ENCODE peak calls at places on chromosomes 2 and 18, in four cellular contexts. O, W, M and E are unnamed samples. For H3K4me1, the result is how much of the 10 kb centered on the place peaks cover.

GRCh38 chr2:146652311-146652710 is 1192.5 kb upstream of the ACVR2A start:
- DNase-seq in O (peak), W (no peak), M (no peak), E (peak)

GRCh38 chr18:9323750-9324445 is 10.7 kb upstream of the TWSG1 start:
- DNase-seq in O (peak), W (peak), M (no peak), E (peak)

GRCh38 chr2:5373200-5373599 is 319.0 kb upstream of the SOX11 start:
- DNase-seq in O (peak), W (no peak), M (peak), E (no peak)

GRCh38 chr2:10067881-10068280 is 12.3 kb downstream of the CYS1 start:
- DNase-seq in O (no peak), W (no peak), M (no peak), E (no peak)

GRCh38 chr18:46518438-46518837 is 138.6 kb downstream of the LOXHD1 start:
- DNase-seq in O (no peak), W (no peak), M (peak), E (peak)

GRCh38 chr18:34991561-34991960 is 49.7 kb upstream of the MAPRE2 start:
- DNase-seq in O (no peak), W (no peak), M (no peak), E (peak)

GRCh38 chr2:118851650-118852049 is 4.2 kb upstream of the EN1 start:
- DNase-seq in O (no peak), W (no peak), M (peak), E (no peak)

GRCh38 chr2:65503746-65504145 is 71.3 kb upstream of the SPRED2 start:
- DNase-seq in O (no peak), W (no peak), M (no peak), E (no peak)

GRCh38 chr2:181915096-181915495 is 23.6 kb downstream of the ITPRID2 start:
- DNase-seq in O (no peak), W (no peak), M (no peak), E (no peak)

GRCh38 chr18:985301-985700 is 80.6 kb downstream of the ADCYAP1 start:
- DNase-seq in O (no peak), W (no peak), M (peak), E (no peak)

GRCh38 chr18:52341617-52342381 is 1.8 kb downstream of the DCC start:
- DNase-seq in O (peak), W (no peak), M (peak), E (peak)

GRCh38 chr2:199018826-199019225 is 438.9 kb downstream of the SATB2 start:
- DNase-seq in O (peak), W (no peak), M (no peak), E (no peak)

GRCh38 chr2:17877811-17878221 is 651 bp upstream of the KCNS3 start:
- DNase-seq in O (peak), W (peak), M (peak), E (peak)

GRCh38 chr18:48993586-48993985 is 42.8 kb upstream of the SMAD7 start:
- DNase-seq in O (peak), W (no peak), M (no peak), E (peak)

GRCh38 chr2:18096836-18097405 is 218.5 kb downstream of the KCNS3 start:
- DNase-seq in O (no peak), W (no peak), M (no peak), E (peak)

GRCh38 chr2:13821255-13821880 is 811.1 kb upstream of the LRATD1 start:
- DNase-seq in O (peak), W (no peak), M (no peak), E (peak)

GRCh38 chr2:85998071-85998991 is 107.4 kb downstream of the POLR1A start:
- DNase-seq in O (peak), W (no peak), M (peak), E (no peak)

GRCh38 chr2:238913931-238914647 is 66.2 kb downstream of the TWIST2 start:
- DNase-seq in O (no peak), W (no peak), M (no peak), E (no peak)

GRCh38 chr2:127608061-127609011 is 37.6 kb upstream of the GPR17 start:
- DNase-seq in O (no peak), W (no peak), M (no peak), E (no peak)

GRCh38 chr2:150872919-150873772 is 385.7 kb upstream of the RND3 start:
- DNase-seq in O (no peak), W (no peak), M (peak), E (no peak)

GRCh38 chr18:71442830-71443229 is 1101.3 kb downstream of the CBLN2 start:
- DNase-seq in O (peak), W (no peak), M (no peak), E (no peak)

GRCh38 chr2:241701155-241701404 is 759 bp upstream of the ING5 start:
- DNase-seq in O (no peak), W (no peak), M (no peak), E (no peak)

GRCh38 chr2:235739704-235740415 is 246.0 kb downstream of the AGAP1 start:
- DNase-seq in O (no peak), W (no peak), M (no peak), E (no peak)

GRCh38 chr2:30465171-30465545 is 18.1 kb downstream of the LCLAT1 start:
- DNase-seq in O (no peak), W (no peak), M (no peak), E (no peak)

GRCh38 chr2:193521523-193521922 is 1326.8 kb upstream of the TMEFF2 start:
- DNase-seq in O (no peak), W (no peak), M (no peak), E (no peak)

GRCh38 chr18:12921178-12921577 is 26.6 kb upstream of the SEH1L start:
- DNase-seq in O (no peak), W (no peak), M (no peak), E (no peak)

GRCh38 chr2:109331864-109332848 is 203.2 kb downstream of the SH3RF3 start:
- DNase-seq in O (peak), W (peak), M (no peak), E (peak)

GRCh38 chr2:85839461-85839860 is 49.3 kb downstream of the ST3GAL5 start:
- DNase-seq in O (no peak), W (no peak), M (no peak), E (no peak)

GRCh38 chr2:129914538-129915302 is 64.7 kb upstream of the RAB6C start:
- DNase-seq in O (no peak), W (no peak), M (no peak), E (no peak)

DNA sequence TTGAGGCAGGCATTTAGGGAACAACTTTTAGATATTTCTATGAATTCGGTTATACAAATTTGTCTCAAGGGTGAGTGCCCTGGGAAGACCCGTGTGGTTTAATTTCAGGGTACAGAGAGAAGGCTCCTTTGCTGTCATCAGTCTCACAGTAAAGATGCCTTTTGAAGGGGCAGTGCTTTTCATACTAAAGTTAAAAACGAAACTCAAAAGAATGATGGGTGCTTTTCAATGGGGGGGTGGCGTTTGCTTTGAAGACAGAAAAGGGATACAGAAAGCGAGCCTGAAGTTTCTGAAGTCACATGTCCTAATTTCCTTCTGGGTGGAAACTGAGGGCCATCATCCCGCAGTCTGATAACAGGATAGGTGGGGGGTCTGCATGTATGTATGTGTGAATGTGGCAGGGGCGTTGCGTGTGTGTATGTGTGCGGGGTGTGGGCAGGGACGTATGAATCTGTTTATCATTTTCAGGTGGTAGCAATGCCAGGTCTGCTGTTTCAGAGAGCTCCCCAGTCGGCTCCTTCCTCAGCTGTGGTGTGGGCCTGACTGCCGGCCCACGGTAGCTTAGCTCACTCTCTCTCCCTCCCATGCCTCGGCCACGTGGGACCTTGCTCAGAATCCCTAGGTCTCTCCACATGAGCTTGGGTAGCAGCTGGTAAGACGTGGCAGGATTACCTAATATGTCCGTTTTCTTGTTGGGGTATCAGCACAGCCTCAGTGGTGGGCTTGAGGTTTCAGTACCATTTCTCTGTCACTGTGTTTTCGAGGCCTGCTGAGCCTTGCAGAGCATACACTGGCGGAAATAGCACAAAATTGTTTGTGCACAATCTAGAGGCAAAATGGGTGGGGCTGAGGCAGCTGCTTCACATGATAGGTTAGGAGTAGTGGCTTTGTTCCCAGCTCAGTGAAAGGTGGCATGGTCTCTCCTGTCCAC is 32.7 kb downstream of the ARHGAP25 start:
- DNase-seq in O (no peak), W (no peak), M (no peak), E (no peak)
- H3K4me1 ChIP-seq in O (under half), W (under half), M (under half), E (under half)

DNA sequence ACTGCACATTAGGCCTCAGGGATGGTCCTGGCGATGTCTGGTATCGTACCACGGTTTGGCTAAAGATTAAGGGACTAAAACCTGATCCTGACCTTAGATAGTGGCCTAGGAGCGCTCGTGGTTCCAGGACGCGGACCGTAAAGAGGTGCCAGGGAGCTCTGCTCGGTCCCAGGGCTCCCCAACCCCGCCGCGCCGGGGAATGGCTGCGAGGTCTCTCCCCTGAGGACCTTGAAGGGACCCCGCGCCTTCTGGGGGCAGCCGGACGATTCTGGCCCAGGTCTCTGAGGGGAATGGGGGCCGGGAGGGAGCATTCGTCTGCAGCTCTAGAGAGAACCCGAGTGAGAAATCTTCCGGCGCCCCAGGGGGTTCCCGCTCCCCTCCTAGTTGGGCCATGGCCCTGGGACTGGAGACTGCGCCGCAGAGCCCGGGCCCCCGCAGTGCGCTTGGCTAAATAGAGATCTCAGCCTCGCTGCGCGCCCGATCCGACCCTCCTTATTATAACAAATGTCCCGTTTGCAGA is 1.8 kb downstream of the PAX8 start:
- DNase-seq in O (no peak), W (no peak), M (peak), E (no peak)
- TF ChIP-seq EZH2 in O (peak), W (no peak), M (no peak), E (no peak)

GRCh38 chr2:77520981-77521380 is 1.2 kb downstream of the LRRTM4 start:
- DNase-seq in O (no peak), W (no peak), M (peak), E (no peak)

GRCh38 chr2:77519888-77520506 is 2.2 kb downstream of the LRRTM4 start:
- DNase-seq in O (no peak), W (no peak), M (no peak), E (no peak)

GRCh38 chr2:77521931-77522470 is at the start of gene LRRTM4:
- DNase-seq in O (peak), W (no peak), M (peak), E (no peak)

GRCh38 chr2:77522883-77523282 is 707 bp upstream of the LRRTM4 start:
- DNase-seq in O (no peak), W (no peak), M (no peak), E (no peak)

GRCh38 chr2:77521482-77521881 is 694 bp downstream of the LRRTM4 start:
- DNase-seq in O (no peak), W (no peak), M (peak), E (no peak)
- H3K4me3 ChIP-seq in O (no peak), W (no peak), M (peak), E (no peak)

DNA sequence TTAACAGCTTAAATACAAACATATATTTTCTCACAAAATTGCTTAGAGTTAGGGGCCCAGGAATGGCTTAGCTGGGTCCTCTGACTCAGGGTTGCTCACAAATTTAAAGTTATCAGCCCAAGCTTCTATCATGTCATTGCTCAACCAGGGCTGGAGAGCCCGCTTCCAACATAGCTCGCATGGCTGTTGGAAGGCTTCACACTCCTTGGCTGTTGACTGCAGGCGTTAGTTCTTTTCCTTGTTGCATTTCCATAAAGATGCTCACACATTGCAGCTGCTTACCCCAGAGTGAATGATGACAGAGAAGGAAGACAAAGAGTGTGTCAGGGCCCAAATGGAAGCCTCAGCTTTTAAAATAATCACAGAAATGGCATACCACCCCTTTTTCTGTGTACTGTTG is 62.9 kb upstream of the TFPI start:
- DNase-seq in O (no peak), W (no peak), M (no peak), E (no peak)
- H3K4me1 ChIP-seq in O (under half), W (under half), M (under half), E (under half)

DNA sequence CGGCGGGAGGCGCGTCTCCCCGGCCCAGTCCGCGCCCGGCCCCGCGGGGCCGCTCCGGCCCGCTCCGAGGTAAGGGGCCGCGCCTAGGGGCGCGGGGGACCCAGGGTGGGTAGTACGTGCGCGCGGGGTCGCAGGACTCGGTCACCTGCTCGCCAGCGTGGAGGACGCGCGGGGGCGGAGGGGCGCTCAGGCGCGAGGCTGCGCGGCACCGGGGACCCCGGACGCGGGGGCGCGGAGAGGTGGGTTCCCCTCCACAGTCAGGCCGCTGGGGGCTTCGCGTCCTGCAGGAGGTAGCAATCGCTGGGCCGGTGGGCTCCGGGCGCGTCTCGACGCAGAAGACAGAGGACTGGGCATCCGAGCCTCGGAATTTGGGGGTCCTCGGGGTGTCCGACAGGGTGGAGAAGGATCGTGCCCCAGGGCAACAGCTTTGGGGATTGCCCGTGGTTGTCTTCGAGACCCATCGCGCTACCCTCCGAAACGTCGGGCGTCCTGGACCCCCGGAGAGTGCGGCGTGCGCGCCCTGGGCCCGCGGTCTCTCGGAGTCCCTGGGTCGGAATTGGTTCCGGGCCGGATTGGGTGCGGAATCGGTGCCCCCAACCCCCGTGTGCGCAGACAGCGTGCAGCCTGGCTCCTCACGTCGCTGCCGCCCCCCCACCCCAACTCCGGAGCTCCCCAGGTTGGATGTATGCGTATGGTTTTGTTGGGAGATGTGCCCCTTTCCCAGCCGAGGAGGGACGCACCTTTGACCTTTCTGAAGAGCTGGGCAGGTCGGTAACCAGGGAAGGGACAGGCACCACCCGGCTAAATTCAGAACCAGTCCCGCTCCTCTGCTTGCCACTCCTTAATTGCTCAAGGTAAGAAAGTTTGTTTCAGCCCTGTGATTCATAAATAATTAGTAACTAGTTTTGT is 661 bp downstream of the NPAS2 start:
- DNase-seq in O (no peak), W (peak), M (peak), E (peak)
- TF ChIP-seq EZH2 in O (no peak), W (no peak), M (peak), E (no peak)

GRCh38 chr18:23689616-23690504 is 607 bp downstream of the LAMA3 start:
- DNase-seq in O (no peak), W (peak), M (peak), E (peak)
- H3K4me3 ChIP-seq in O (no peak), W (peak), M (peak), E (peak)

DNA sequence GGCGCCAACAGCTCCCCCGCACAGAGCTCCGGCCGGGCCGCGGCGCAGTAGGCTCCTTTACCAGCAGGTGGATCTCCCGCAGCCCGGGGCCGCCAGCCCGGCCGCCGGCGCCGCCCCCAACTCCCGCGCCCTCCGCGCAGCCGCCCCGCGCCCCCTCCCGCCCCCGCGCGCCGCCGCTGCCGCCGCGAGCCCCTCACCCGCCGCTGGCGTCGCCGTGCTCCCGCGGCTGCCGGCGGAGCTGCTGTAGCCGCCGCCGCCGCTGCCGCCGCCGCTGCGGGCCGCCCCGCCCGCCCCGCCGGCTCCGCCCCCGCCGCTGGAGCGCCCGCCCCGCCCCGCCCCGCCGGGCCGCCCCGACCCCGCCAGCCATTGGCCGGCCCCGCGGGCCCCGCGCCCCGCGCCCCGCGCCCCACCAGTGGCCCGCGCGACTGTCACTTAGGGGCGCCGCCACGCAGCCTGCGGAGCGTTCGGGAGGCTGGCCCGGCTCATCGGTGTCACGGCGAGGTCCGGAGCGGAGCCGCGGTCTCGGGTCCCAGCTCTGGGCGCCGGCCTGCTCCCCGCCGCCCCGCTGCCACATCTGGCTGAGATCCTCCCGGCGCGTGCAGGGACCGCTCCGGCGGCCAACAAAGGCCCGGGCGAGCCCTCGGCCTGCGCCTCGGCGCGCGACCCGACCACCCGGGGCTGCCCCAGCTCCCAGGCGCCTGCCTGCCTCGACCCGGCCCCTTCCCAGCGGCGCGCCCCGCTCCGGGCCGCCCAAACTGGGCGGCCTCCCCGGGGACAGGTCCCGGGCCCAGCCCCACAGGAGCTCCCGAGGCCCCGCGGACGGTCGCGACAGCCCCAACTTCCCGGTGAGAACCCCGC is at the start of gene MGAT4A:
- DNase-seq in O (peak), W (peak), M (peak), E (peak)
- H3K4me1 ChIP-seq in O (under half), W (under half), M (under half), E (under half)

DNA sequence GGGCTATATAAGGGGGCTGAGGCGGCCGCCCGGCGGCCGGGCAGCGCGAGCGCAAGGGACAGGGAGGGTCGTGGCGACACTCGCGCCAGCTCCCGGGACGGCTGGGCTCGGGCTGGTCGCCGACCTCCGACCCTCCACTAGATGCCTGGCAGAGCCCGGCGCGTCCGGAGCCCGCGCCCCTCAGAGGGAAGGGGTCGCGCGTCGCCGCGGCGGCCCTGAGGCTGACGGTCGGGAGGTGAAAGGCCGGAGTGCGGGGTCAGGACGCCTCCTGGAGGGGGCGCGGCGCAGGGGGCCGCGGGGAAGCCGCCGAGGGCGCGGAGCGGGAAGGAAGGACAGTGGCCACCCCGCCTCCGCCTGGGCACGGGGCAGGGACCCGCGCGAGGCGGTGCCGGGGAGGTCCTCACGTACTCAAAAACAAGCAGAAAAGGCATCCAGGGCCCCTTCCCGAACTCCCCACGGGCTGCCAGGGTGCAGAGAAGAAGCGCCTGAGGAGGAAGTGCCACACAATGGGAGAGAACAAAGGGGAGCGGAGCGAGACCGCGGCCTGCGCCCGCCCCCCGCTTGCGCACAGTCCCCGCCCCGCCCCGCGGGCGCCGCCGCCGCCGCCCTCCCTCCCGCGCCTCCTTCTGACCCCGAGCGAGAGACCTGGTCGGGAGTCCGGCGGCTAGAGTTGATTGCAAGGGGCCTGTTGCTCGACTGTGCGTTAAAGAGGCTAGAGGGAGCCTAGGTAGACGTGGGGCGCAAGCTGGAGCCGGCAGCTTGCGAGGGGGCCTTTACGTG is 791 bp upstream of the KLF7 start:
- DNase-seq in O (peak), W (peak), M (peak), E (peak)
- TF ChIP-seq EZH2 in O (no peak), W (no peak), M (no peak), E (no peak)

GRCh38 chr2:170819941-170820646 is 3.4 kb downstream of the GAD1 start:
- DNase-seq in O (no peak), W (no peak), M (peak), E (no peak)
- H3K4me3 ChIP-seq in O (no peak), W (no peak), M (peak), E (no peak)

GRCh38 chr2:55156326-55156725 is 75.8 kb downstream of the CLHC1 start:
- DNase-seq in O (peak), W (no peak), M (no peak), E (no peak)
- H3K4me1 ChIP-seq in O (under half), W (under half), M (under half), E (under half)